ENCODE peak calls at places on chromosomes 3 and 15, in seven cellular contexts. U is A549, X is kidney, G is RWPE1, W is AG08395, D is T-helper 2 cell, H is iris pigment epithelial cell. L is an unnamed sample.

GRCh38 chr3:123449986-123450474 is 1.1 kb upstream of the ADCY5 start:
- DNase-seq in U (no peak), X (peak; percentile 85), G (no peak), W (peak; percentile 23), D (no peak), H (peak; percentile 9), L (no peak)

GRCh38 chr3:125585595-125586223 is 9.6 kb downstream of the OSBPL11 start:
- DNase-seq in U (peak; percentile 64), X (no peak), G (peak; percentile 63), W (peak; percentile 76), D (no peak), H (peak; percentile 55), L (peak; percentile 48)

GRCh38 chr15:50977157-50977556 is 68.7 kb downstream of the AP4E1 start:
- DNase-seq in U (no peak), X (no peak), G (no peak), W (no peak), D (no peak), H (peak; percentile 55), L (no peak)

GRCh38 chr3:163951397-163951987 is 1126.8 kb downstream of the SI start:
- DNase-seq in U (no peak), X (no peak), G (no peak), W (no peak), D (no peak), H (no peak), L (no peak)

GRCh38 chr15:52329150-52329549 is 33.5 kb upstream of the MYO5C start:
- DNase-seq in U (no peak), X (no peak), G (no peak), W (no peak), D (no peak), H (no peak), L (no peak)

GRCh38 chr3:119810018-119810435 is 28.1 kb downstream of the NR1I2 start:
- DNase-seq in U (no peak), X (peak; percentile 81), G (no peak), W (peak; percentile 35), D (no peak), H (peak; percentile 25), L (no peak)

GRCh38 chr3:171277456-171278406 is 182.5 kb downstream of the TNIK start:
- DNase-seq in U (no peak), X (no peak), G (no peak), W (no peak), D (no peak), H (peak; percentile 46), L (no peak)

GRCh38 chr3:120838441-120839091 is 69.4 kb upstream of the STXBP5L start:
- DNase-seq in U (no peak), X (no peak), G (no peak), W (no peak), D (no peak), H (no peak), L (no peak)

GRCh38 chr3:62318752-62319569 is 54.4 kb downstream of the FEZF2 start:
- DNase-seq in U (peak; percentile 85), X (peak; percentile 94), G (peak; percentile 72), W (peak; percentile 89), D (peak; percentile 42), H (peak; percentile 86), L (peak; percentile 79)

GRCh38 chr3:152331018-152331541 is 62.4 kb downstream of the MBNL1 start:
- DNase-seq in U (peak; percentile 85), X (no peak), G (peak; percentile 62), W (peak; percentile 72), D (no peak), H (peak; percentile 90), L (peak; percentile 95)

GRCh38 chr15:64842099-64842940 is 605 bp downstream of the PLEKHO2 start:
- DNase-seq in U (peak; percentile 44), X (no peak), G (peak; percentile 15), W (no peak), D (no peak), H (no peak), L (peak; percentile 29)

GRCh38 chr15:55241895-55242294 is 45.2 kb upstream of the RSL24D1 start:
- DNase-seq in U (no peak), X (no peak), G (no peak), W (no peak), D (no peak), H (peak; percentile 80), L (no peak)

GRCh38 chr3:191338177-191338488 is 7.8 kb upstream of the UTS2B start:
- DNase-seq in U (no peak), X (no peak), G (no peak), W (no peak), D (no peak), H (no peak), L (no peak)

GRCh38 chr3:128598884-128599664 is 51.5 kb downstream of the RPN1 start:
- DNase-seq in U (no peak), X (no peak), G (no peak), W (no peak), D (no peak), H (no peak), L (no peak)

GRCh38 chr15:25234831-25235230 is 204.0 kb downstream of the UBE3A start:
- DNase-seq in U (no peak), X (peak; percentile 39), G (no peak), W (no peak), D (no peak), H (no peak), L (no peak)